ENCODE peak calls at places on chromosome 6, in ten cellular contexts. One of them, this sample, is unnamed.

GRCh38 chr6:18990313-18990978 is 603.3 kb downstream of the RNF144B start:
- ATAC-seq in pancreas: peak; percentile 89
- ATAC-seq in T-cell: no peak
- ATAC-seq in sciatic nerve: peak; percentile 26
- ATAC-seq in activated naive CD4-positive, alpha-beta T cell treated with anti-CD3 and anti-CD28 coated beads, Interleukin-2, amount 50 U/mL, for 72 hours: no peak
- ATAC-seq in activated B cell treated with CpG ODN at 0.5 μM for 24 hours: no peak
- ATAC-seq in effector memory CD8-positive, alpha-beta T cell: no peak
- ATAC-seq in activated CD8-positive, alpha-beta memory T cell treated with anti-CD3 and anti-CD28 coated beads, Interleukin-2, amount 10 ng/mL, durations not matched to agents 7 days and 5 days: no peak
- ATAC-seq in stimulated activated memory B cell treated with anti-CD40 and anti-IgM and Interleukin-4, amounts not matched to agents 10 μg/mL and 1 μg/mL and 100 μg/mL, for 72 hours: no peak
- ATAC-seq in CD8-positive, alpha-beta T cell: no peak
- ATAC-seq in this sample: no peak

GRCh38 chr6:27726620-27727023 is 185.6 kb downstream of the OR2B2 start:
- ATAC-seq in pancreas: no peak
- ATAC-seq in T-cell: no peak
- ATAC-seq in sciatic nerve: no peak
- ATAC-seq in activated naive CD4-positive, alpha-beta T cell treated with anti-CD3 and anti-CD28 coated beads, Interleukin-2, amount 50 U/mL, for 72 hours: no peak
- ATAC-seq in activated B cell treated with CpG ODN at 0.5 μM for 24 hours: no peak
- ATAC-seq in effector memory CD8-positive, alpha-beta T cell: no peak
- ATAC-seq in activated CD8-positive, alpha-beta memory T cell treated with anti-CD3 and anti-CD28 coated beads, Interleukin-2, amount 10 ng/mL, durations not matched to agents 7 days and 5 days: no peak
- ATAC-seq in stimulated activated memory B cell treated with anti-CD40 and anti-IgM and Interleukin-4, amounts not matched to agents 10 μg/mL and 1 μg/mL and 100 μg/mL, for 72 hours: no peak
- ATAC-seq in CD8-positive, alpha-beta T cell: no peak
- ATAC-seq in this sample: no peak

GRCh38 chr6:53112871-53113270 is 35.8 kb downstream of the GCM1 start:
- ATAC-seq in pancreas: peak; percentile 24
- ATAC-seq in T-cell: no peak
- ATAC-seq in sciatic nerve: no peak
- ATAC-seq in activated naive CD4-positive, alpha-beta T cell treated with anti-CD3 and anti-CD28 coated beads, Interleukin-2, amount 50 U/mL, for 72 hours: no peak
- ATAC-seq in activated B cell treated with CpG ODN at 0.5 μM for 24 hours: no peak
- ATAC-seq in effector memory CD8-positive, alpha-beta T cell: no peak
- ATAC-seq in activated CD8-positive, alpha-beta memory T cell treated with anti-CD3 and anti-CD28 coated beads, Interleukin-2, amount 10 ng/mL, durations not matched to agents 7 days and 5 days: no peak
- ATAC-seq in stimulated activated memory B cell treated with anti-CD40 and anti-IgM and Interleukin-4, amounts not matched to agents 10 μg/mL and 1 μg/mL and 100 μg/mL, for 72 hours: no peak
- ATAC-seq in CD8-positive, alpha-beta T cell: no peak
- ATAC-seq in this sample: no peak

GRCh38 chr6:105993769-105994521 is 92.2 kb upstream of the PRDM1 start:
- ATAC-seq in pancreas: no peak
- ATAC-seq in T-cell: peak; percentile 27
- ATAC-seq in sciatic nerve: peak; percentile 86
- ATAC-seq in activated naive CD4-positive, alpha-beta T cell treated with anti-CD3 and anti-CD28 coated beads, Interleukin-2, amount 50 U/mL, for 72 hours: peak; percentile 23
- ATAC-seq in activated B cell treated with CpG ODN at 0.5 μM for 24 hours: peak; percentile 21
- ATAC-seq in effector memory CD8-positive, alpha-beta T cell: peak; percentile 66
- ATAC-seq in activated CD8-positive, alpha-beta memory T cell treated with anti-CD3 and anti-CD28 coated beads, Interleukin-2, amount 10 ng/mL, durations not matched to agents 7 days and 5 days: peak; percentile 60
- ATAC-seq in stimulated activated memory B cell treated with anti-CD40 and anti-IgM and Interleukin-4, amounts not matched to agents 10 μg/mL and 1 μg/mL and 100 μg/mL, for 72 hours: peak; percentile 37
- ATAC-seq in CD8-positive, alpha-beta T cell: peak; percentile 42
- ATAC-seq in this sample: peak; percentile 52

GRCh38 chr6:13012977-13013680 is 296.6 kb downstream of the PHACTR1 start:
- ATAC-seq in pancreas: peak; percentile 44
- ATAC-seq in T-cell: peak; percentile 29
- ATAC-seq in sciatic nerve: peak; percentile 17
- ATAC-seq in activated naive CD4-positive, alpha-beta T cell treated with anti-CD3 and anti-CD28 coated beads, Interleukin-2, amount 50 U/mL, for 72 hours: no peak
- ATAC-seq in activated B cell treated with CpG ODN at 0.5 μM for 24 hours: peak; percentile 37
- ATAC-seq in effector memory CD8-positive, alpha-beta T cell: no peak
- ATAC-seq in activated CD8-positive, alpha-beta memory T cell treated with anti-CD3 and anti-CD28 coated beads, Interleukin-2, amount 10 ng/mL, durations not matched to agents 7 days and 5 days: no peak
- ATAC-seq in stimulated activated memory B cell treated with anti-CD40 and anti-IgM and Interleukin-4, amounts not matched to agents 10 μg/mL and 1 μg/mL and 100 μg/mL, for 72 hours: peak; percentile 11
- ATAC-seq in CD8-positive, alpha-beta T cell: no peak
- ATAC-seq in this sample: no peak

GRCh38 chr6:139017227-139017626 is 11.3 kb upstream of the ABRACL start:
- ATAC-seq in pancreas: peak; percentile 68
- ATAC-seq in T-cell: no peak
- ATAC-seq in sciatic nerve: peak; percentile 73
- ATAC-seq in activated naive CD4-positive, alpha-beta T cell treated with anti-CD3 and anti-CD28 coated beads, Interleukin-2, amount 50 U/mL, for 72 hours: no peak
- ATAC-seq in activated B cell treated with CpG ODN at 0.5 μM for 24 hours: no peak
- ATAC-seq in effector memory CD8-positive, alpha-beta T cell: no peak
- ATAC-seq in activated CD8-positive, alpha-beta memory T cell treated with anti-CD3 and anti-CD28 coated beads, Interleukin-2, amount 10 ng/mL, durations not matched to agents 7 days and 5 days: no peak
- ATAC-seq in stimulated activated memory B cell treated with anti-CD40 and anti-IgM and Interleukin-4, amounts not matched to agents 10 μg/mL and 1 μg/mL and 100 μg/mL, for 72 hours: no peak
- ATAC-seq in CD8-positive, alpha-beta T cell: no peak
- ATAC-seq in this sample: no peak

GRCh38 chr6:47242483-47243386 is 67.0 kb downstream of the TNFRSF21 start:
- ATAC-seq in pancreas: peak; percentile 98
- ATAC-seq in T-cell: peak; percentile 82
- ATAC-seq in sciatic nerve: peak; percentile 94
- ATAC-seq in activated naive CD4-positive, alpha-beta T cell treated with anti-CD3 and anti-CD28 coated beads, Interleukin-2, amount 50 U/mL, for 72 hours: peak; percentile 95
- ATAC-seq in activated B cell treated with CpG ODN at 0.5 μM for 24 hours: peak; percentile 99
- ATAC-seq in effector memory CD8-positive, alpha-beta T cell: peak; percentile 81
- ATAC-seq in activated CD8-positive, alpha-beta memory T cell treated with anti-CD3 and anti-CD28 coated beads, Interleukin-2, amount 10 ng/mL, durations not matched to agents 7 days and 5 days: peak; percentile 83
- ATAC-seq in stimulated activated memory B cell treated with anti-CD40 and anti-IgM and Interleukin-4, amounts not matched to agents 10 μg/mL and 1 μg/mL and 100 μg/mL, for 72 hours: peak; percentile 98
- ATAC-seq in CD8-positive, alpha-beta T cell: peak; percentile 94
- ATAC-seq in this sample: peak; percentile 73

GRCh38 chr6:52549428-52549827 is 27.4 kb downstream of the TRAM2 start:
- ATAC-seq in pancreas: no peak
- ATAC-seq in T-cell: no peak
- ATAC-seq in sciatic nerve: no peak
- ATAC-seq in activated naive CD4-positive, alpha-beta T cell treated with anti-CD3 and anti-CD28 coated beads, Interleukin-2, amount 50 U/mL, for 72 hours: no peak
- ATAC-seq in activated B cell treated with CpG ODN at 0.5 μM for 24 hours: no peak
- ATAC-seq in effector memory CD8-positive, alpha-beta T cell: no peak
- ATAC-seq in activated CD8-positive, alpha-beta memory T cell treated with anti-CD3 and anti-CD28 coated beads, Interleukin-2, amount 10 ng/mL, durations not matched to agents 7 days and 5 days: no peak
- ATAC-seq in stimulated activated memory B cell treated with anti-CD40 and anti-IgM and Interleukin-4, amounts not matched to agents 10 μg/mL and 1 μg/mL and 100 μg/mL, for 72 hours: no peak
- ATAC-seq in CD8-positive, alpha-beta T cell: no peak
- ATAC-seq in this sample: no peak

GRCh38 chr6:42259841-42260395 is 42.3 kb upstream of the MRPS10 start:
- ATAC-seq in pancreas: no peak
- ATAC-seq in T-cell: no peak
- ATAC-seq in sciatic nerve: peak; percentile 3
- ATAC-seq in activated naive CD4-positive, alpha-beta T cell treated with anti-CD3 and anti-CD28 coated beads, Interleukin-2, amount 50 U/mL, for 72 hours: no peak
- ATAC-seq in activated B cell treated with CpG ODN at 0.5 μM for 24 hours: no peak
- ATAC-seq in effector memory CD8-positive, alpha-beta T cell: no peak
- ATAC-seq in activated CD8-positive, alpha-beta memory T cell treated with anti-CD3 and anti-CD28 coated beads, Interleukin-2, amount 10 ng/mL, durations not matched to agents 7 days and 5 days: no peak
- ATAC-seq in stimulated activated memory B cell treated with anti-CD40 and anti-IgM and Interleukin-4, amounts not matched to agents 10 μg/mL and 1 μg/mL and 100 μg/mL, for 72 hours: no peak
- ATAC-seq in CD8-positive, alpha-beta T cell: no peak
- ATAC-seq in this sample: no peak

GRCh38 chr6:10398439-10399218 is 16.2 kb downstream of the TFAP2A start:
- ATAC-seq in pancreas: no peak
- ATAC-seq in T-cell: no peak
- ATAC-seq in sciatic nerve: no peak
- ATAC-seq in activated naive CD4-positive, alpha-beta T cell treated with anti-CD3 and anti-CD28 coated beads, Interleukin-2, amount 50 U/mL, for 72 hours: no peak
- ATAC-seq in activated B cell treated with CpG ODN at 0.5 μM for 24 hours: no peak
- ATAC-seq in effector memory CD8-positive, alpha-beta T cell: no peak
- ATAC-seq in activated CD8-positive, alpha-beta memory T cell treated with anti-CD3 and anti-CD28 coated beads, Interleukin-2, amount 10 ng/mL, durations not matched to agents 7 days and 5 days: no peak
- ATAC-seq in stimulated activated memory B cell treated with anti-CD40 and anti-IgM and Interleukin-4, amounts not matched to agents 10 μg/mL and 1 μg/mL and 100 μg/mL, for 72 hours: no peak
- ATAC-seq in CD8-positive, alpha-beta T cell: no peak
- ATAC-seq in this sample: no peak

This sample was measured in activated T-helper 17 cell treated with anti-CD3 and anti-CD28 coated beads, Interleukin-2, amount 50 U/mL, for 72 hours.